ENCODE peak calls at places on chromosomes 4 and X, in seven cellular contexts. K is cardiac muscle cell; Q is mesendoderm; A is SJSA1; S is thoracic aorta; V is naive thymus-derived CD4-positive, alpha-beta T cell; R is psoas muscle. E is an unnamed sample.

GRCh38 chrX:40877869-40878268 is 142.5 kb upstream of the MED14 start:
- DNase-seq in R (no peak), Q (no peak), V (peak; percentile 33), A (no peak), K (peak; percentile 34), S (no peak), E (no peak)

GRCh38 chr4:57037982-57038604 is 59.4 kb downstream of the POLR2B start:
- DNase-seq in V (no peak), K (peak; percentile 70), Q (peak; percentile 75), S (no peak), R (peak; percentile 51), A (peak; percentile 69), E (no peak)

GRCh38 chr4:86218721-86219481 is 141.0 kb downstream of the MAPK10 start:
- DNase-seq in K (peak; percentile 89), R (no peak), V (no peak), S (no peak), A (no peak), Q (no peak), E (no peak)

GRCh38 chrX:74178536-74178935 is 125.4 kb upstream of the ZCCHC13 start:
- DNase-seq in R (no peak), Q (peak; percentile 49), V (no peak), S (no peak), A (no peak), K (no peak), E (no peak)

GRCh38 chrX:78075787-78076389 is 28.2 kb upstream of the PGK1 start:
- DNase-seq in K (no peak), V (no peak), Q (no peak), A (no peak), S (no peak), R (no peak), E (no peak)

GRCh38 chr4:122584517-122584916 is 36.3 kb downstream of the IL21 start:
- DNase-seq in S (no peak), R (no peak), K (peak; percentile 84), A (no peak), Q (no peak), V (peak; percentile 15), E (no peak)

GRCh38 chr4:169102011-169102410 is 92.0 kb upstream of the CBR4 start:
- DNase-seq in R (no peak), A (no peak), V (no peak), K (peak; percentile 17), Q (no peak), S (no peak), E (no peak)

GRCh38 chr4:134935320-134935719 is 733.7 kb upstream of the PABPC4L start:
- DNase-seq in A (no peak), K (peak; percentile 11), Q (peak; percentile 53), R (no peak), S (no peak), V (no peak), E (no peak)

GRCh38 chr4:150217804-150218203 is 139.6 kb downstream of the DCLK2 start:
- DNase-seq in S (no peak), R (no peak), V (no peak), Q (no peak), K (no peak), A (no peak), E (no peak)

GRCh38 chrX:8179653-8180052 is 8.6 kb upstream of the VCX2 start:
- DNase-seq in R (no peak), V (no peak), Q (no peak), A (no peak), K (peak; percentile 6), S (no peak), E (no peak)

GRCh38 chr4:75860606-75861005 is 41.6 kb downstream of the PPEF2 start:
- DNase-seq in V (no peak), Q (no peak), K (no peak), A (no peak), S (no peak), R (no peak), E (no peak)

GRCh38 chr4:7963691-7964090 is 24.0 kb upstream of the AFAP1 start:
- DNase-seq in R (no peak), K (no peak), Q (no peak), S (no peak), V (no peak), A (no peak), E (no peak)

GRCh38 chr4:71487324-71487677 is 148.5 kb downstream of the SLC4A4 start:
- DNase-seq in V (no peak), K (no peak), A (no peak), R (no peak), Q (peak; percentile 24), S (no peak), E (no peak)
- H3K4me3 ChIP-seq in V (no peak overlapping the region), K (no peak overlapping the region), A (no peak overlapping the region), R (peak overlapping the region; percentile 49), Q (no peak overlapping the region), S (no peak overlapping the region), E (no peak overlapping the region)

GRCh38 chr4:184461711-184462110 is 12.6 kb downstream of the IRF2 start:
- DNase-seq in R (no peak), Q (peak; percentile 60), S (no peak), K (no peak), V (no peak), A (no peak), E (no peak)

GRCh38 chr4:184460495-184461285 is 13.7 kb downstream of the IRF2 start:
- DNase-seq in K (no peak), A (no peak), S (no peak), V (no peak), Q (no peak), R (no peak), E (no peak)

GRCh38 chr4:184456337-184456736 is 18.0 kb downstream of the IRF2 start:
- DNase-seq in A (no peak), R (no peak), Q (no peak), V (no peak), K (no peak), S (no peak), E (no peak)

GRCh38 chr4:184457530-184458249 is 16.7 kb downstream of the IRF2 start:
- DNase-seq in Q (no peak), S (no peak), R (peak; percentile 19), K (no peak), A (no peak), V (no peak), E (no peak)

DNA sequence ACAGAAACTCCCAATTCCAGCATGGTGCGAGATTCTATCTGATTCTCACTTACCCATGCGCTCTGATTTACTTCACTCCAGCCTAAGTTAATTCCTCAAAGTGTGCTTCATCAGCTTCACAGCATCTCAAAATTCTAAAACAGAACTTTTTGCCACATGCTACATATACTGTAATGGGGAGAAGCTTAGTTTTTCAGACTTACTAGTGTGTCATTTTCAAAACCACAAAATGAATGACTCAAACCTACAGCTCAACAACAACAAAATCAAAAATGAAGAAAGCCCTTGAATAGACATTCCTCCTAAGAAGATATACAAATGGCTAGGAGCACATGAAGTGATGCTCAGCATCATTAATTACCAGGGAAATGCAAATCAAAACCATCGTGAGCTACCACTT is 14.9 kb downstream of the IRF2 start:
- DNase-seq in V (no peak), K (peak; percentile 43), A (no peak), Q (no peak), S (no peak), R (no peak), E (no peak)
- H3K27ac ChIP-seq in V (no peak overlapping the region), K (no peak overlapping the region), A (no peak overlapping the region), Q (no peak overlapping the region), S (no peak overlapping the region), R (no peak overlapping the region), E (no peak overlapping the region)

DNA sequence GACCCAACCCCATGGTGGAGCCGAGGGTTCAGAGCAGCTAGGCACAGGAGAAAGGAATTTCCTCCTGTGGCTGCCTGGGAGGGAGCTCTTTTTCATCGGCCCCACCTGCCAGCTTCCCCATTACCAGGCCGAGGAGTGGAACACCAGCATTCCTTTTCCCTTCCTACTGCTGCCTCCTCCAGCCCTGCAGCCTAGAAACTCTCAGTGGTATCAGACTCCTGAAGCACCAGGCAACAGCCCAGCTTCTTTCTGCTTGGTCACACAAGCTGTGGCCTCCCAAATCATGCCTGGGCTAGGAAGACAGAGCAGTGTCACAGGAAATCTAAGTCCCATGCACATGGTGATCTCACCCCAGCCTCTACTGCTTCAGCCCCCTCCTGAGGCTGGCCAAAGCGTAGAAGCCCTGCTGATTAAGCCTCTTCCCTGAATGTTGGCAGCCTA is 30.1 kb downstream of the RTL5 start:
- DNase-seq in Q (peak; percentile 69), R (no peak), S (no peak), V (no peak), K (no peak), A (no peak), E (no peak)
- H3K4me1 ChIP-seq in Q (peaks cover 2% of the 10 kb centered on the region), R (no peaks in the 10 kb centered on the region), S (no peaks in the 10 kb centered on the region), V (peaks cover 29% of the 10 kb centered on the region), K (peaks cover 13% of the 10 kb centered on the region), A (no peaks in the 10 kb centered on the region), E (no peaks in the 10 kb centered on the region)

GRCh38 chr4:123811763-123812390 is 415.3 kb downstream of the SPRY1 start:
- DNase-seq in K (no peak), R (no peak), S (no peak), V (no peak), Q (no peak), A (peak; percentile 48), E (no peak)
- H3K4me3 ChIP-seq in K (no peak overlapping the region), R (peak overlapping the region; percentile 57), S (peak overlapping the region; percentile 16), V (no peak overlapping the region), Q (no peak overlapping the region), A (peak overlapping the region; percentile 10), E (no peak overlapping the region)

DNA sequence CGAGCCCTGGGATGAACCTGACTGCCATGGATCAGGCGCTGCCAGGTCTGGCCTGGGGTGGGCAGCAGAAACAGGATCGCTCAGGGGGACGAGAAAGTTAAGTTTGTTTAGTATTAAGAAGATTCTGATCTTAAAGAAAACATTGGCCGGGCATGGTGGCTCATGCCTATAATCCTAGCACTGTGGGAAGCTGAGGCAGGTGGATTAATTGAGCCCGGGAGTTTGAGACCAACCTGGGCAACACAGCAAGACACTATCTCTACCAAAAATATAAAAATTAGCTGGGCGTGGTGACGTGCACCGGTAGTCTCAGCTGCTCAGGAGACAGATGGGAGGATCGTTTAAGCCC is 696 bp upstream of the FLNA start:
- DNase-seq in V (no peak), A (no peak), K (no peak), Q (no peak), R (no peak), S (no peak), E (no peak)
- H3K27ac ChIP-seq in V (no peak overlapping the region), A (no peak overlapping the region), K (no peak overlapping the region), Q (no peak overlapping the region), R (peak overlapping the region; percentile 72), S (peak overlapping the region; percentile 97), E (peak overlapping the region; percentile 97)

DNA sequence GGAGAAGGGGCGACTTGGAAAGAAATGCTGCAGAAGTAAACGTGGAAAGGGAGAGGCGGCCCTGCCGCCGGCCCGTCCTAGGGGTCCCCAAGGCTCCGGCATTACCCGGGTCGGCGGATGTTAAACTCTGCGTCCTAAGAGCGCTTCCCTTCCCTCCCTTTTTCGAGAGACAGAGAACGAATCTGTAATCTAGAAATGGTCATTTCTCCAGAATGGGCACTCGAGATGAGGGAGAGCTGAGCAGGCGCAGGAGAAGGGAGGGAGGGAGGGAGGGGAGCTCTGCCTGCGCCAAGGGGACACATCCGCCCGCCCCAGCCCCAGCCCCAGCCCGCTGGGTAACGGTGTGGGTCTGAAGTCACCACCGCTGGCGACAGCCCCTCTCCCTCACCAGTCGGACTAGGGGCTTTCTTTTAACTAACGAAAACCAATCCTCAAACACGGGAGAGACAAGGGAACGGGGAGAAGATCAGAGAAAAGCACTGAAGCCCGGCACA is 1.7 kb downstream of the HCFC1 start:
- DNase-seq in S (no peak), K (no peak), R (no peak), A (no peak), V (no peak), Q (no peak), E (no peak)
- H3K4me1 ChIP-seq in S (peaks cover 19% of the 10 kb centered on the region), K (no peaks in the 10 kb centered on the region), R (peaks cover 50% of the 10 kb centered on the region), A (peaks cover 21% of the 10 kb centered on the region), V (peaks cover 42% of the 10 kb centered on the region), Q (peaks cover 6% of the 10 kb centered on the region), E (peaks cover 18% of the 10 kb centered on the region)

E was measured in ascending aorta.